ENCODE peak calls at places on chromosomes 13 and 19, in four cellular contexts. C, O, S and D are unnamed samples.
A peak's percentile ranks its signal among the peaks of the same experiment; 100 is the strongest.

GRCh38 chr19:57934820-57935665 is at the start of gene ZNF418:
- DNase-seq in C (no peak), O (peak; percentile 89), S (no peak), D (peak; percentile 47)

GRCh38 chr13:63190742-63191141 is 1775.1 kb upstream of the PCDH20 start:
- DNase-seq in C (peak; percentile 38), S (no peak), O (no peak), D (no peak)

GRCh38 chr13:46909037-46909436 is 12.2 kb upstream of the HTR2A start:
- DNase-seq in S (no peak), C (no peak), O (no peak), D (no peak)

GRCh38 chr13:70034280-70034679 is 73.3 kb upstream of the ATXN8OS start:
- DNase-seq in S (no peak), O (no peak), C (no peak), D (no peak)

GRCh38 chr19:7883796-7884570 is 4.3 kb upstream of the LRRC8E start:
- DNase-seq in C (no peak), O (no peak), S (no peak), D (no peak)

GRCh38 chr13:27672025-27672424 is 50.3 kb downstream of the POLR1D start:
- DNase-seq in C (no peak), S (no peak), O (no peak), D (no peak)

GRCh38 chr13:108158746-108159145 is 56.6 kb downstream of the LIG4 start:
- DNase-seq in C (no peak), S (no peak), O (no peak), D (no peak)

GRCh38 chr19:38670921-38671398 is 23.5 kb downstream of the ACTN4 start:
- DNase-seq in S (no peak), O (peak; percentile 59), C (no peak), D (no peak)

GRCh38 chr19:29266603-29267002 is 53.7 kb upstream of the UQCRFS1 start:
- DNase-seq in S (no peak), O (no peak), C (no peak), D (no peak)

GRCh38 chr13:40145139-40145538 is 489.7 kb downstream of the COG6 start:
- DNase-seq in C (no peak), S (no peak), O (no peak), D (no peak)

GRCh38 chr19:50947123-50947522 is 5.7 kb downstream of the KLK5 start:
- DNase-seq in O (no peak), S (no peak), C (no peak), D (no peak)

GRCh38 chr19:13020002-13020414 is 24.7 kb downstream of the NFIX start:
- DNase-seq in S (no peak), O (no peak), C (peak; percentile 51), D (no peak)

GRCh38 chr13:114061047-114061446 is 71.4 kb downstream of the RASA3 start:
- DNase-seq in O (no peak), S (no peak), C (no peak), D (no peak)
- H3K4me3 ChIP-seq in O (no peak overlapping the region), S (no peak overlapping the region), C (no peak overlapping the region), D (no peak overlapping the region)

GRCh38 chr13:94596575-94596971 is 621 bp upstream of the TGDS start:
- DNase-seq in C (no peak), S (no peak), O (no peak), D (no peak)
- H3K4me3 ChIP-seq in C (peak overlapping the region; percentile 94), S (peak overlapping the region; percentile 88), O (peak overlapping the region; percentile 93), D (peak overlapping the region; percentile 88)

GRCh38 chr19:10431254-10431942 is 11.1 kb downstream of the PDE4A start:
- DNase-seq in O (no peak), S (no peak), C (peak; percentile 37), D (peak; percentile 76)
- H3K4me3 ChIP-seq in O (no peak overlapping the region), S (peak overlapping the region; percentile 61), C (peak overlapping the region; percentile 56), D (peak overlapping the region; percentile 83)

GRCh38 chr13:75685239-75685697 is 49.1 kb downstream of the LMO7 start:
- DNase-seq in O (no peak), S (no peak), C (peak; percentile 71), D (no peak)
- H3K4me3 ChIP-seq in O (no peak overlapping the region), S (no peak overlapping the region), C (no peak overlapping the region), D (no peak overlapping the region)

DNA sequence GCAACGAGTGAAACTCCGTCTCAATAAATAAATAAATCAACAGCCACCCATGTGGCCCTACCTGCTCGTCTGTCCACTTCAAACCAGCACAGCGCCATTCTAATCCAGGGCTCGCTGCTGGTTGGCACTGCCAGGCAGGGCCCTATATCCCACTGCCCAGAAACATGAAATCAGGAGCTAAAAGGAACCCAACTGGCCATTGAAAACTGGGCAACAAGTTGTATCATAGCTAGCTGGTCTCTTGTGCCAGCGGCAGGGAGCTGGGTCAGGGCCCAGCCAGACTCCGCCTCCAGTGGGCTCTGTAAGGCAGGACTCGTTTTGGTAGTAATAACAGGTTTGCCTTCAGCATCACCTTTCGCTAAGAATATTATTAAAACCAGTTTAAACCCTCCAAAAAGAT is 39.3 kb downstream of the GGACT start:
- DNase-seq in S (peak; percentile 79), C (no peak), O (no peak), D (no peak)
- H3K4me3 ChIP-seq in S (no peak overlapping the region), C (no peak overlapping the region), O (no peak overlapping the region), D (no peak overlapping the region)

GRCh38 chr19:14059093-14059480 is 2.8 kb downstream of the PALM3 start:
- DNase-seq in S (no peak), C (no peak), O (peak; percentile 33), D (no peak)

GRCh38 chr19:14059652-14060155 is 2.2 kb downstream of the PALM3 start:
- DNase-seq in C (no peak), O (no peak), S (no peak), D (no peak)

GRCh38 chr19:14056741-14057356 is 5.0 kb downstream of the PALM3 start:
- DNase-seq in C (no peak), O (no peak), S (no peak), D (no peak)

GRCh38 chr19:14056069-14056666 is 5.7 kb downstream of the PALM3 start:
- DNase-seq in O (no peak), S (no peak), C (no peak), D (no peak)

DNA sequence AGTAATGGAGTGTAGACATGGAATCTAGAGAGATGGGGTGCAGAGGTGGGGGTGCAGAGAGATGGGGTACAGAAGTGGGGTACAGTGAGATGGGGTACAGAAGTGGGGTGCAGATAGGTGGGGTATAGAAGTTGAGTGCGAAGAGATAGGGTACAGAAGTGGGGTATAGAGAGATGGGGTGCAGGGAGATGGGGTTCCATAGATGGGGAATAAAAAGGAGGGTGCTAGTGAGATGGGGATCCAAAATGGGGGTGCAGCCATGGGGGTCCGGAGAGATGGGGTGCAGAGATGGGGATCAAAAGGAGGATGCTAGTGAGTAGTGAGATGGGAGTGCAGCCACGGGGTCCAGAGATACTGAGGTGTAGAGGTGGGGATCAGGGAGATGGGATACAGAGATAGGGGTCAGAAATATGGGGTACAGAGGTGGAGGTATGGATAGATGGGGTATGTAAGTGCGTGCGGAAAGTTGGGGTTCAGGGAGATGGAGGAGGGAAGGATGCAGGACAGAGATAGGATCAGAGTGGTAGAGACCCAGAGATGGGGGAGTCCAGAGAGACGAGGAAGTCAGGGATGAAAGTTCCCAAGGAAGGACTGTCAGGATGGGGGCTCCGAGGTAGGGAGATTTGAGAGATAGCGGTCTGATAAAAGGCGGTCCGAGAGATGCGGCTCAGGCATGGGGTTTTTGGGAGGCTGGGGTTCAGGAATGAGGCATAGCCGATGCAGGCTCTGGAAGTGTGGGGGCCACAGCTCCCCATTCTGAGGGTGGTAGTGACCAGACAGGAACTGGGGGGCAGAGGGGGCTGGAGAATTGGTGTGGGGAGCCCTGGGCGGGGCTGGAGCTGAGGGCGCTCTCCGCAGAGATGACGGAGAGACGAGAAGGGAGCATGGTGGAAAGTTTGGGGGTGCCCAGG is 3.4 kb downstream of the PALM3 start:
- DNase-seq in S (no peak), C (no peak), O (no peak), D (no peak)
- H3K4me3 ChIP-seq in S (peak overlapping the region; percentile 50), C (peak overlapping the region; percentile 65), O (peak overlapping the region; percentile 27), D (no peak overlapping the region)

GRCh38 chr13:41196011-41196410 is 1.6 kb upstream of the KBTBD7 start:
- DNase-seq in O (no peak), C (no peak), S (no peak), D (no peak)

GRCh38 chr13:41200126-41200525 is 5.8 kb upstream of the KBTBD7 start:
- DNase-seq in C (no peak), O (no peak), S (no peak), D (no peak)

GRCh38 chr13:41199061-41199460 is 4.7 kb upstream of the KBTBD7 start:
- DNase-seq in O (no peak), S (no peak), C (no peak), D (no peak)

GRCh38 chr13:41196620-41197019 is 2.3 kb upstream of the KBTBD7 start:
- DNase-seq in C (peak; percentile 48), S (no peak), O (no peak), D (no peak)

GRCh38 chr13:41199526-41199925 is 5.2 kb upstream of the KBTBD7 start:
- DNase-seq in O (no peak), C (no peak), S (no peak), D (no peak)
- H3K4me3 ChIP-seq in O (no peak overlapping the region), C (no peak overlapping the region), S (no peak overlapping the region), D (no peak overlapping the region)

GRCh38 chr13:112826565-112826964 is 136.7 kb downstream of the ATP11A start:
- DNase-seq in C (no peak), S (no peak), O (no peak), D (no peak)

GRCh38 chr13:112822851-112823250 is 133.0 kb downstream of the ATP11A start:
- DNase-seq in C (no peak), S (no peak), O (no peak), D (peak; percentile 31)

GRCh38 chr13:112825875-112826274 is 136.0 kb downstream of the ATP11A start:
- DNase-seq in S (no peak), O (no peak), C (no peak), D (no peak)

GRCh38 chr13:112824429-112824828 is 134.6 kb downstream of the ATP11A start:
- DNase-seq in C (no peak), S (no peak), O (no peak), D (peak; percentile 10)

GRCh38 chr13:112825071-112825470 is 135.2 kb downstream of the ATP11A start:
- DNase-seq in S (no peak), O (no peak), C (no peak), D (no peak)
- H3K4me3 ChIP-seq in S (no peak overlapping the region), O (no peak overlapping the region), C (no peak overlapping the region), D (no peak overlapping the region)

DNA sequence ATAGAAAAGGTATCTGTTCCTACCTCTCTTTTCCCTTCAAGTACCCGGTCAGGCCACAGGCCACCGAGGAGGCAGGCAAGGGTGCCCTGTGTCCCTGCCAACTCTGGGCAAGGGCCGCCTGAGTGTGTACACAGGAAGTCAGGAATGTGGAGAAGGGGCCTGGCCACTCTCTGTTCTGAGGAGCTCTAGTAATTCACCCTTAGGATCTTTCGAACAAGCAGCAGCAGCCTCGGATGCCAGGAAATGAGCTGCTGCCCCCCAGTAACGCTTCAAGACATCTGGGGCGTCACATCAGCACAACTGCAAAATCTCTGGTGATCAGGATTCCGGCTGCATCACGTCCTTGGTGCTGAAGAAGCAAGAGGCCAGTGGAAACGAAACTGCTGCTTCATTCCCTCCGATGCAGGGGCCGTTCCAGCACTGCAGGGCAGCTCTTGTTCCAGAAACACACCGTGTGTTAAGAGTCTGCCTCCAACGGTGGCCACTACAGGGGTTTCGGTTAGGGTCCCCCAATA is 2.0 kb downstream of the RAB20 start:
- DNase-seq in O (peak; percentile 30), C (peak; percentile 70), S (no peak), D (peak; percentile 89)
- H3K4me3 ChIP-seq in O (no peak overlapping the region), C (peak overlapping the region; percentile 94), S (peak overlapping the region; percentile 76), D (peak overlapping the region; percentile 80)